ENCODE peak calls at places on chromosomes 13 and 19, in six cellular contexts. Y is PC-3, N is ovary, I is foreskin fibroblast, G is PC-9, A is A549. S is an unnamed sample.

GRCh38 chr13:35471466-35472307 is 4.8 kb downstream of the MAB21L1 start:
- DNase-seq in Y (no peak), N (no peak), I (peak), G (no peak), A (no peak), S (no peak)

GRCh38 chr13:77715233-77715891 is 17.9 kb downstream of the SLAIN1 start:
- DNase-seq in Y (no peak), N (no peak), I (no peak), G (no peak), A (no peak), S (no peak)

GRCh38 chr13:59497845-59498244 is 665.9 kb downstream of the DIAPH3 start:
- DNase-seq in Y (no peak), N (no peak), I (no peak), G (no peak), A (no peak), S (no peak)

GRCh38 chr13:89602655-89603054 is 1744.8 kb upstream of the MIR17HG start:
- DNase-seq in Y (no peak), N (no peak), I (no peak), G (no peak), A (no peak), S (no peak)

GRCh38 chr13:73069206-73069815 is 10.5 kb downstream of the KLF5 start:
- DNase-seq in Y (peak), N (no peak), I (peak), G (no peak), A (no peak), S (peak)

GRCh38 chr13:50512602-50513527 is 330.6 kb downstream of the DLEU7 start:
- DNase-seq in Y (peak), N (peak), I (peak), G (no peak), A (no peak), S (no peak)

GRCh38 chr19:5103061-5103701 is 134.3 kb downstream of the KDM4B start:
- DNase-seq in Y (no peak), N (no peak), I (peak), G (no peak), A (no peak), S (no peak)

GRCh38 chr13:34411177-34411576 is 530.9 kb upstream of the NBEA start:
- DNase-seq in Y (no peak), N (no peak), I (no peak), G (no peak), A (no peak), S (no peak)

GRCh38 chr13:44884076-44884729 is 105.1 kb downstream of the NUFIP1 start:
- DNase-seq in Y (peak), N (no peak), I (peak), G (no peak), A (no peak), S (no peak)

GRCh38 chr19:13149628-13150186 is 468 bp downstream of the STX10 start:
- DNase-seq in Y (peak), N (peak), I (peak), G (peak), A (no peak), S (no peak)

GRCh38 chr13:109954441-109954840 is 168.1 kb upstream of the IRS2 start:
- DNase-seq in Y (no peak), N (no peak), I (no peak), G (no peak), A (no peak), S (no peak)

GRCh38 chr19:41328157-41328817 is 18.3 kb downstream of the CCDC97 start:
- DNase-seq in Y (no peak), N (no peak), I (peak), G (no peak), A (no peak), S (no peak)

GRCh38 chr19:2856457-2857055 is 10.6 kb upstream of the ZNF556 start:
- DNase-seq in Y (no peak), N (no peak), I (no peak), G (no peak), A (no peak), S (no peak)

GRCh38 chr13:75803175-75803611 is 167.1 kb downstream of the LMO7 start:
- DNase-seq in Y (no peak), N (no peak), I (no peak), G (no peak), A (no peak), S (no peak)

GRCh38 chr13:45850020-45850613 is 1.4 kb downstream of the SIAH3 start:
- DNase-seq in Y (no peak), N (no peak), I (no peak), G (no peak), A (no peak), S (no peak)

GRCh38 chr13:46126552-46127171 is 21.8 kb upstream of the CPB2 start:
- DNase-seq in Y (peak), N (peak), I (peak), G (peak), A (peak), S (peak)

GRCh38 chr19:45809643-45810159 is 5.4 kb downstream of the RSPH6A start:
- DNase-seq in Y (peak), N (no peak), I (peak), G (peak), A (no peak), S (peak)
- H3K4me3 ChIP-seq in Y (no peak), N (no peak), I (no peak), G (no peak), A (no peak), S (no peak)

GRCh38 chr19:35784401-35785086 is 9.2 kb downstream of the ARHGAP33 start:
- DNase-seq in Y (no peak), N (no peak), I (no peak), G (no peak), A (no peak), S (no peak)

GRCh38 chr19:35781650-35782049 is 6.3 kb downstream of the ARHGAP33 start:
- DNase-seq in Y (no peak), N (no peak), I (no peak), G (no peak), A (no peak), S (no peak)

GRCh38 chr19:35785087-35785627 is 9.8 kb downstream of the ARHGAP33 start:
- DNase-seq in Y (no peak), N (no peak), I (no peak), G (no peak), A (no peak), S (no peak)

GRCh38 chr19:35782589-35782988 is 7.2 kb downstream of the ARHGAP33 start:
- DNase-seq in Y (no peak), N (no peak), I (no peak), G (no peak), A (no peak), S (no peak)

DNA sequence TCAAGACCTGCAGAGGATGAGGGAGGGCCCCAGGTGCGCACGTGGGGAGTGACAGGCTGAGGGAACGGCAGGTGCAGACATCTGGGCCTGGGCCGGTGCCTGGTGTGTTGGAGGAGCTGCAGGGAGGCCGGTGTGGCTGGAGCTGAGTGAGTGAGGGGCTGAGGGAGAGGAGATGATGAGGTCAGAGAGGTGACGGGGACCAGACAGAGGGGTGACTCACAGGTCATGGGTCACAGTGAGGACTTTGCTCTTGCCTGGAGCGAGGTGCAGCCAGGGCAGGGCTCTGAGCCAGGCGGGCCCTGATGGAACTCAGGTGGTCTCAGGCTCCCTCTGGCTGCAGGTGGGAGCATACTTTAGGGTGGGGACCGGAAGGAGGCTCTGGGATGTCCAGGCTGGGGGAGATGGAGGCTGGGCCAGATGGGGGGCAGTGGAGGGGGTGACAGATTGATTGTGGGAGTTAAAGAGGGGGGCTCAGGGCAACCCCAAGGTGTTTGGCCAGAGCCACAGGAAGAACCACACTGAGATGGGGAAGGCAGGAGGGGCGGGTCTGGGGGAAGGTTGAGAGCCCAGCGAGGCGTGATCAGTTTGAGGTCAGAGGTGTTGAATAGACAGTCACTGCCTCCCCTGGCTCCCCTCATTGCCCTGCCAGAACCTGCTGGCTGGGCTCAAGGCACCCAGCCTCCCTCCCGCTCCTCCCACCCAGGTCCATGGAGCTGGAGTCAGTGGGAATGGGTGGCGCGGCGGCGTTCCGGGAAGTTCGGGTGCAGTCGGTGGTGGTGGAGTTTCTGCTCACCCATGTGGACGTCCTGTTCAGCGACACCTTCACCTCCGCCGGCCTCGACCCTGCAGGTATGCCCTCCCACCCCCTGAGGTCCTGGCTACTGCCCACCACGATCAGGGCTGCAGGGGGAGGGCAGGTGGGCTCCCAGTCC is 8.4 kb downstream of the ARHGAP33 start:
- DNase-seq in Y (no peak), N (no peak), I (no peak), G (no peak), A (no peak), S (no peak)
- TF ChIP-seq CTCF in Y (no peak), N (no peak), I (no peak), G (no peak), A (no peak), S (no peak)

DNA sequence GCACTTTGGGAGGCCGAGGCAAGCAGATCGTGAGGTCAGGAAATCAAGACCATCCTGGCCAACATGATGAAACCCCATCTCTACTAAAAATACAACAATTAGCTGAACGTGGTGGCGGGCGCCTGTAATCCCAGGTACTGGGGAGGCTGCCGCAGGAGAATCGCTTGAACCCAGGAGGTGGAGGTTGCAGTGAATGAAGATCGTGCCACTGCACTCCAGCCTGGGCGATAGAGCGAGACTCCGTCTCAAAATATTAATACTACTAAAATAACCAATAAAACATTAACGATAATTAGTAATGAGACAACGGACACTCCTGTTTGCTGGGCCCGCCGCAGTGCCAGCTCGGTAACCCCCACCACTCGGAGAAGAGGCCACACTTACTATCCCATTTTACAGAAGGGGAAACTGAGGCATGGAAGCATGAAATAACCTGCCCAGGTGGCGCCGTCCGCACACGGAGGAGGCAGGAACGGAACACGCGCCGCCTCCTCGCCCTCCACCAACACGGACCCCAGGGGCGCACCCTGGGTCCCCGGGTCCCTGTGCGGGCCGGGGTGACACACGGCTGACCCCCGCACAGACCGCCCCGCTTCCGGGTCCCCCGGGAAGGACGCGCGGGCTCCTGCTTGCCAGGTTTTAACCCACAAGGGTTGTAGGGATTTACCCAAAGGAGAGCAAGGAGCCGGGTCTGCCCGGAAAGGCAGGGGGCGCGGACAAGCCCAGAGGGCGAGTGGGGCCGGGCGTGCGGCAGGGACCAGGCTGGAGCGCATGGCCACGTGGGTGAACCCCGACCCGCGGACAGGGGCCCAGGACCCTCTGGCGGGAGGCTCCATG is 1.6 kb downstream of the R3HDM4 start:
- DNase-seq in Y (no peak), N (no peak), I (no peak), G (no peak), A (no peak), S (no peak)
- H3K4me3 ChIP-seq in Y (peak), N (no peak), I (peak), G (no peak), A (peak), S (no peak)

GRCh38 chr13:24605923-24606372 is 74.3 kb upstream of the ATP12A start:
- DNase-seq in Y (peak), N (no peak), I (peak), G (peak), A (no peak), S (peak)
- TF ChIP-seq CTCF in Y (peak), N (no peak), I (no peak), G (peak), A (peak), S (peak)

DNA sequence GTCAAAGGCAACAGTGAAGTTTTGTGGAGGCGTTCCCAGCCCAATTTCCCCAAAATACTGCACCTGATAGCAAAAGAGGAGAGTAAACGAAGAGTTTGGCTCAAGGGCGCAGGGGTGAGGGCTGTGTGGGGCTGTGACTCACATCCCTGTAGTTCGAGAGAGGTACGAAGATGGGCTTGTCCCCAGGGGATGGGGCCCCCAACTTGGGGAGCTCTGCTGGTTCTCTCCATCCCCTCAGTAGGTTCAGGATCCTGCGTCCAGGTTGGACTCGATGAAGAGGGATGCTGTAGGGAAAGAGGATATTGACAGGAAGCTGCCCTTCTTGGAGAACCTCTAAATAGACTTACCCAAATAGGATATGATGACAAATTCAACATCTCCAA is 3.4 kb downstream of the NAPSA start:
- DNase-seq in Y (no peak), N (no peak), I (no peak), G (no peak), A (no peak), S (no peak)
- H3K4me3 ChIP-seq in Y (no peak), N (no peak), I (no peak), G (no peak), A (no peak), S (no peak)